ENCODE peak calls at places on chromosomes 3 and 15, in five cellular contexts. One of them, this sample, is unnamed.

GRCh38 chr3:63914312-63914711 is 2.1 kb upstream of the SCAANT1 start:
- DNase-seq in H1: no peak
- DNase-seq in neuronal stem cell: no peak
- DNase-seq in H9: no peak
- DNase-seq in trophoblast cell: no peak
- DNase-seq in this sample: peak; percentile 37

GRCh38 chr3:72270072-72270611 is 485.2 kb upstream of the PROK2 start:
- DNase-seq in H1: no peak
- DNase-seq in trophoblast cell: peak; percentile 75
- DNase-seq in neuronal stem cell: no peak
- DNase-seq in H9: no peak
- DNase-seq in this sample: peak; percentile 98

GRCh38 chr3:58388550-58389061 is 45.0 kb downstream of the PDHB start:
- DNase-seq in neuronal stem cell: no peak
- DNase-seq in trophoblast cell: no peak
- DNase-seq in H1: no peak
- DNase-seq in H9: no peak
- DNase-seq in this sample: peak; percentile 77

GRCh38 chr3:19901918-19902317 is 32.1 kb downstream of the EFHB start:
- DNase-seq in neuronal stem cell: no peak
- DNase-seq in H1: no peak
- DNase-seq in H9: no peak
- DNase-seq in trophoblast cell: no peak
- DNase-seq in this sample: no peak

GRCh38 chr3:182925330-182925943 is 54.9 kb downstream of the DCUN1D1 start:
- DNase-seq in H9: no peak
- DNase-seq in neuronal stem cell: no peak
- DNase-seq in trophoblast cell: no peak
- DNase-seq in H1: no peak
- DNase-seq in this sample: peak; percentile 40

GRCh38 chr3:149494022-149494758 is 19.7 kb downstream of the TM4SF4 start:
- DNase-seq in neuronal stem cell: peak; percentile 54
- DNase-seq in H1: peak; percentile 51
- DNase-seq in H9: peak; percentile 76
- DNase-seq in trophoblast cell: peak; percentile 48
- DNase-seq in this sample: peak; percentile 70

GRCh38 chr15:69303337-69304175 is 4.8 kb downstream of the PAQR5 start:
- DNase-seq in neuronal stem cell: no peak
- DNase-seq in trophoblast cell: no peak
- DNase-seq in H1: no peak
- DNase-seq in H9: no peak
- DNase-seq in this sample: no peak

GRCh38 chr15:55221090-55222011 is 24.6 kb upstream of the RSL24D1 start:
- DNase-seq in neuronal stem cell: no peak
- DNase-seq in trophoblast cell: peak; percentile 21
- DNase-seq in H9: no peak
- DNase-seq in H1: no peak
- DNase-seq in this sample: peak; percentile 99

GRCh38 chr15:99054025-99054387 is 46.4 kb upstream of the PGPEP1L start:
- DNase-seq in trophoblast cell: no peak
- DNase-seq in H1: no peak
- DNase-seq in neuronal stem cell: no peak
- DNase-seq in H9: no peak
- DNase-seq in this sample: no peak

GRCh38 chr3:28924744-28925360 is 356.0 kb upstream of the RBMS3 start:
- DNase-seq in trophoblast cell: no peak
- DNase-seq in H1: no peak
- DNase-seq in H9: no peak
- DNase-seq in neuronal stem cell: no peak
- DNase-seq in this sample: peak; percentile 26

GRCh38 chr15:31609243-31609642 is 282.6 kb downstream of the KLF13 start:
- DNase-seq in trophoblast cell: no peak
- DNase-seq in neuronal stem cell: no peak
- DNase-seq in H1: no peak
- DNase-seq in H9: no peak
- DNase-seq in this sample: no peak

GRCh38 chr15:78059110-78059839 is 18.2 kb downstream of the TBC1D2B start:
- DNase-seq in trophoblast cell: no peak
- DNase-seq in H1: no peak
- DNase-seq in neuronal stem cell: no peak
- DNase-seq in H9: no peak
- DNase-seq in this sample: peak; percentile 67

GRCh38 chr3:194148383-194148782 is 12.4 kb downstream of the HES1 start:
- DNase-seq in H9: no peak
- DNase-seq in trophoblast cell: no peak
- DNase-seq in neuronal stem cell: no peak
- DNase-seq in H1: no peak
- DNase-seq in this sample: no peak

GRCh38 chr3:188362405-188362831 is 208.5 kb downstream of the LPP start:
- DNase-seq in trophoblast cell: peak; percentile 24
- DNase-seq in H1: no peak
- DNase-seq in neuronal stem cell: no peak
- DNase-seq in H9: no peak
- DNase-seq in this sample: peak; percentile 95

GRCh38 chr3:187765342-187765741 is 20.1 kb upstream of the BCL6 start:
- DNase-seq in H1: no peak
- DNase-seq in H9: no peak
- DNase-seq in trophoblast cell: no peak
- DNase-seq in neuronal stem cell: no peak
- DNase-seq in this sample: no peak

GRCh38 chr3:183260167-183260904 is 7.3 kb downstream of the B3GNT5 start:
- DNase-seq in neuronal stem cell: no peak
- DNase-seq in trophoblast cell: no peak
- DNase-seq in H1: no peak
- DNase-seq in H9: no peak
- DNase-seq in this sample: no peak

GRCh38 chr3:39808467-39809180 is 785 bp upstream of the MYRIP start:
- DNase-seq in H1: no peak
- DNase-seq in trophoblast cell: no peak
- DNase-seq in H9: peak; percentile 80
- DNase-seq in neuronal stem cell: peak; percentile 70
- DNase-seq in this sample: peak; percentile 3

GRCh38 chr3:185959609-185960517 is 22.0 kb upstream of the TRA2B start:
- DNase-seq in trophoblast cell: no peak
- DNase-seq in H1: no peak
- DNase-seq in H9: no peak
- DNase-seq in neuronal stem cell: no peak
- DNase-seq in this sample: peak; percentile 80
- H4K91ac ChIP-seq in trophoblast cell: no peak overlapping the region
- H4K91ac ChIP-seq in H1: no peak overlapping the region
- H4K91ac ChIP-seq in H9: no peak overlapping the region
- H4K91ac ChIP-seq in neuronal stem cell: no peak overlapping the region
- H4K91ac ChIP-seq in this sample: no peak overlapping the region

GRCh38 chr3:25889132-25889917 is 99.4 kb downstream of the OXSM start:
- DNase-seq in neuronal stem cell: no peak
- DNase-seq in trophoblast cell: no peak
- DNase-seq in H9: no peak
- DNase-seq in H1: no peak
- DNase-seq in this sample: peak; percentile 3

GRCh38 chr3:25883492-25883891 is 93.6 kb downstream of the OXSM start:
- DNase-seq in trophoblast cell: no peak
- DNase-seq in H1: no peak
- DNase-seq in H9: no peak
- DNase-seq in neuronal stem cell: no peak
- DNase-seq in this sample: no peak

GRCh38 chr3:25887907-25888306 is 98.0 kb downstream of the OXSM start:
- DNase-seq in neuronal stem cell: no peak
- DNase-seq in trophoblast cell: no peak
- DNase-seq in H9: no peak
- DNase-seq in H1: no peak
- DNase-seq in this sample: no peak

GRCh38 chr3:25884981-25885380 is 95.1 kb downstream of the OXSM start:
- DNase-seq in H1: no peak
- DNase-seq in H9: no peak
- DNase-seq in trophoblast cell: no peak
- DNase-seq in neuronal stem cell: no peak
- DNase-seq in this sample: no peak

DNA sequence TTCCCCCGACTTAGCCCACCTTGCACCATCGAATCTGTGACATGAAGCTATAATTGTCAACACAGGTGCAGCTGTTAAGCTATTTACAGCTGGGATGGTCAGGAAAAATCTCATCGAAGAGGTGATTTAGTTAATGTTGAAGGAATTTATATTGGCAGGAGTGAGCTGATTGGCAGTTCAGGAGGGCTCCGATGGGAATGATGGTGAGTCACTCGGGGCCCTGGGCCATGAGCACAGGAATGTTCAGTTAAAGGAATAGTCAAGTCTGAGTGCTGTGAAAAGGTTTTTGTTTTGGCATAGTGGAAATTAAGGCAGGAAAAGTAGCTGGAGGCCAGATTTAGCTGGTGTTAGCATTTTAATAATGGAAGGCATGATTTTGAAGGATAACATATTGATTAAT is 95.7 kb downstream of the OXSM start:
- DNase-seq in trophoblast cell: no peak
- DNase-seq in H9: no peak
- DNase-seq in H1: no peak
- DNase-seq in neuronal stem cell: no peak
- DNase-seq in this sample: no peak
- H2BK12ac ChIP-seq in trophoblast cell: no peak overlapping the region
- H2BK12ac ChIP-seq in H9: no peak overlapping the region
- H2BK12ac ChIP-seq in H1: no peak overlapping the region
- H2BK12ac ChIP-seq in neuronal stem cell: no peak overlapping the region
- H2BK12ac ChIP-seq in this sample: no peak overlapping the region

GRCh38 chr15:43515731-43516130 is 1.7 kb upstream of the MAP1A start:
- DNase-seq in neuronal stem cell: no peak
- DNase-seq in trophoblast cell: no peak
- DNase-seq in H1: no peak
- DNase-seq in H9: no peak
- DNase-seq in this sample: no peak

GRCh38 chr15:43514241-43515057 is 3.0 kb upstream of the MAP1A start:
- DNase-seq in neuronal stem cell: no peak
- DNase-seq in H9: peak; percentile 67
- DNase-seq in trophoblast cell: no peak
- DNase-seq in H1: no peak
- DNase-seq in this sample: peak; percentile 71

GRCh38 chr15:43517354-43518072 is at the start of gene MAP1A:
- DNase-seq in H1: no peak
- DNase-seq in H9: peak; percentile 77
- DNase-seq in trophoblast cell: no peak
- DNase-seq in neuronal stem cell: no peak
- DNase-seq in this sample: peak; percentile 83

GRCh38 chr15:43516801-43517353 is 531 bp upstream of the MAP1A start:
- DNase-seq in H1: no peak
- DNase-seq in neuronal stem cell: no peak
- DNase-seq in trophoblast cell: no peak
- DNase-seq in H9: no peak
- DNase-seq in this sample: peak; percentile 76

GRCh38 chr15:43516185-43516584 is 1.2 kb upstream of the MAP1A start:
- DNase-seq in H1: no peak
- DNase-seq in trophoblast cell: no peak
- DNase-seq in H9: no peak
- DNase-seq in neuronal stem cell: no peak
- DNase-seq in this sample: peak; percentile 28
- H4K91ac ChIP-seq in H1: no peak overlapping the region
- H4K91ac ChIP-seq in trophoblast cell: no peak overlapping the region
- H4K91ac ChIP-seq in H9: no peak overlapping the region
- H4K91ac ChIP-seq in neuronal stem cell: no peak overlapping the region
- H4K91ac ChIP-seq in this sample: peak overlapping the region; percentile 71

GRCh38 chr15:79322306-79322705 is 11.4 kb downstream of the TMED3 start:
- DNase-seq in H1: no peak
- DNase-seq in trophoblast cell: no peak
- DNase-seq in neuronal stem cell: no peak
- DNase-seq in H9: no peak
- DNase-seq in this sample: no peak
- H2BK12ac ChIP-seq in H1: no peak overlapping the region
- H2BK12ac ChIP-seq in trophoblast cell: no peak overlapping the region
- H2BK12ac ChIP-seq in neuronal stem cell: no peak overlapping the region
- H2BK12ac ChIP-seq in H9: no peak overlapping the region
- H2BK12ac ChIP-seq in this sample: no peak overlapping the region

DNA sequence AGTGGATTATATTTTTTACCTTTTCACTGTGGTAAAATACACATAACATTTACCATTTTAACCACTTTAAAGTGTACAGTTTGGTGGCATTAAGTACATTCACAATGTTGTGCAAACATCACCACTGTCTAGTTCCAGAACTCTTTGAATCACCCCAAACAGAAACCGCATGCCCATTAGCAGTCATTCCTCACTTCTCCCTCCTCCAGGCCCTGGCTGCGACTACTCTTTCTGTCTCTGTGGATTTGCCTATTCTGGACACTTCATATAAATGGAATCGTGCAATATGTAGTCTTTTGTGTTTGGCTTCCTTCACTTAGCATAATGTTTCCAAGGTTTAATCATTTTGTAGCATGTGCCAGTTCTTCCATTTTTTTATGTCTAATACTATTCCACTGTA is 409.8 kb downstream of the NTRK3 start:
- DNase-seq in H9: no peak
- DNase-seq in neuronal stem cell: no peak
- DNase-seq in trophoblast cell: no peak
- DNase-seq in H1: no peak
- DNase-seq in this sample: no peak
- H4K91ac ChIP-seq in H9: no peak overlapping the region
- H4K91ac ChIP-seq in neuronal stem cell: no peak overlapping the region
- H4K91ac ChIP-seq in trophoblast cell: no peak overlapping the region
- H4K91ac ChIP-seq in H1: no peak overlapping the region
- H4K91ac ChIP-seq in this sample: no peak overlapping the region

GRCh38 chr15:79978694-79979519 is 7.9 kb upstream of the BCL2A1 start:
- DNase-seq in trophoblast cell: no peak
- DNase-seq in H1: no peak
- DNase-seq in neuronal stem cell: no peak
- DNase-seq in H9: no peak
- DNase-seq in this sample: peak; percentile 29
- H2BK12ac ChIP-seq in trophoblast cell: no peak overlapping the region
- H2BK12ac ChIP-seq in H1: no peak overlapping the region
- H2BK12ac ChIP-seq in neuronal stem cell: no peak overlapping the region
- H2BK12ac ChIP-seq in H9: no peak overlapping the region
- H2BK12ac ChIP-seq in this sample: no peak overlapping the region

GRCh38 chr15:73697033-73697467 is 12.9 kb downstream of the CD276 start:
- DNase-seq in trophoblast cell: no peak
- DNase-seq in H1: no peak
- DNase-seq in H9: peak; percentile 76
- DNase-seq in neuronal stem cell: no peak
- DNase-seq in this sample: peak; percentile 96
- H4K91ac ChIP-seq in trophoblast cell: no peak overlapping the region
- H4K91ac ChIP-seq in H1: no peak overlapping the region
- H4K91ac ChIP-seq in H9: no peak overlapping the region
- H4K91ac ChIP-seq in neuronal stem cell: no peak overlapping the region
- H4K91ac ChIP-seq in this sample: peak overlapping the region; percentile 95

DNA sequence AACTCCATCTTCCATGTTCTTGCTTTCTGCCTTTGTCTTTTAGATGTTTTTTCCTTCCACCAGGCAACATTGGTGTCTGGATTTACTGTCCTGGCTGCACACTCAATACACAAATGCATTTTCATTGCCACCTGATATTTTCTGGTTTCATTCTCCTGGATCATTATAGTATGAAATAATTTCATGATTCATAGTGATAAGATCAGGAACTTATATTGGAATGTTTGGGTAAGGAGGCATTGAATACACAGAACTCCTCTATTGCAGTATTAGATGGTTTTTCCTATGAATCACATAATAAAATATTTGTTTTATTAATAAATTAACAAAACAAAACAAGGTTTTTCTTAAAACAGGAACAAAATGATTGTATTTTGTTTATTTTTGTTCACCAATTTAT is 1460.2 kb upstream of the CADM2 start:
- DNase-seq in H9: no peak
- DNase-seq in neuronal stem cell: no peak
- DNase-seq in H1: no peak
- DNase-seq in trophoblast cell: no peak
- DNase-seq in this sample: no peak
- H2BK12ac ChIP-seq in H9: no peak overlapping the region
- H2BK12ac ChIP-seq in neuronal stem cell: no peak overlapping the region
- H2BK12ac ChIP-seq in H1: no peak overlapping the region
- H2BK12ac ChIP-seq in trophoblast cell: no peak overlapping the region
- H2BK12ac ChIP-seq in this sample: no peak overlapping the region